ENCODE peak calls at places on chromosomes 3 and 15, in eight cellular contexts. E is heart left ventricle, J is thoracic aorta, V is thyroid gland, X is neural crest cell, A is PC-9, R is astrocyte of the cerebellum, S is RWPE1. N is an unnamed sample.

GRCh38 chr3:58351920-58352319 is 19.2 kb downstream of the PXK start:
- DNase-seq in J (no peak), S (no peak), A (no peak), E (no peak), R (no peak), X (no peak), V (peak; percentile 36), N (peak; percentile 19)

GRCh38 chr3:45120615-45121158 is 25.5 kb downstream of the CDCP1 start:
- DNase-seq in R (no peak), E (no peak), J (no peak), V (no peak), S (no peak), A (no peak), X (no peak), N (no peak)

GRCh38 chr15:95577911-95578310 is 752.6 kb upstream of the NR2F2 start:
- DNase-seq in R (no peak), E (no peak), J (no peak), X (no peak), V (no peak), S (no peak), A (no peak), N (no peak)

GRCh38 chr3:81951106-81951505 is 189.7 kb upstream of the GBE1 start:
- DNase-seq in A (no peak), R (no peak), S (no peak), X (no peak), V (no peak), J (no peak), E (no peak), N (no peak)

GRCh38 chr15:23467110-23467600 is 20.1 kb upstream of the GOLGA6L2 start:
- DNase-seq in E (no peak), A (no peak), S (peak; percentile 36), J (no peak), V (no peak), R (peak; percentile 6), X (no peak), N (no peak)

GRCh38 chr3:59320080-59320479 is 270.3 kb upstream of the CFAP20DC start:
- DNase-seq in A (no peak), J (no peak), R (no peak), S (no peak), X (no peak), V (no peak), E (no peak), N (no peak)

GRCh38 chr3:101850327-101851048 is 1.2 kb downstream of the NFKBIZ start:
- DNase-seq in R (peak; percentile 78), V (no peak), J (no peak), S (no peak), X (no peak), E (no peak), A (no peak), N (no peak)

GRCh38 chr3:175940881-175941280 is 1081.7 kb downstream of the NAALADL2 start:
- DNase-seq in J (no peak), R (no peak), S (no peak), A (peak; percentile 14), V (no peak), X (no peak), E (no peak), N (peak; percentile 58)

GRCh38 chr3:119500265-119500664 is 1.9 kb downstream of the TIMMDC1 start:
- DNase-seq in R (no peak), J (no peak), X (no peak), S (no peak), E (no peak), A (no peak), V (no peak), N (no peak)

GRCh38 chr3:23919628-23920027 is 2.7 kb downstream of the RPL15 start:
- DNase-seq in E (no peak), V (no peak), S (no peak), X (no peak), J (no peak), A (no peak), R (no peak), N (no peak)

GRCh38 chr3:49133226-49133951 is 539 bp upstream of the LAMB2 start:
- DNase-seq in A (peak; percentile 85), V (peak; percentile 88), X (peak; percentile 69), R (peak; percentile 76), J (peak; percentile 34), E (peak; percentile 91), S (peak; percentile 60), N (peak; percentile 84)

GRCh38 chr3:157442729-157443128 is 6.1 kb downstream of the PTX3 start:
- DNase-seq in S (no peak), X (no peak), A (no peak), V (peak; percentile 4), R (no peak), J (no peak), E (no peak), N (no peak)

GRCh38 chr15:65903296-65904073 is 34.2 kb downstream of the RAB11A start:
- DNase-seq in J (no peak), X (no peak), E (no peak), V (no peak), R (no peak), S (no peak), A (no peak), N (no peak)

GRCh38 chr3:30934208-30934550 is 39.7 kb upstream of the GADL1 start:
- DNase-seq in J (no peak), S (peak; percentile 5), V (no peak), X (no peak), E (no peak), A (no peak), R (peak; percentile 48), N (no peak)

GRCh38 chr3:33441322-33441976 is 1.2 kb upstream of the UBP1 start:
- DNase-seq in X (no peak), V (peak; percentile 63), E (no peak), A (no peak), S (no peak), J (peak; percentile 28), R (no peak), N (no peak)

GRCh38 chr3:32564195-32564594 is 6.5 kb downstream of the DYNC1LI1 start:
- DNase-seq in J (no peak), R (no peak), X (no peak), S (no peak), E (no peak), A (no peak), V (no peak), N (no peak)

GRCh38 chr3:187281191-187281714 is 10.3 kb downstream of the MASP1 start:
- DNase-seq in J (no peak), R (no peak), A (no peak), X (no peak), E (no peak), S (no peak), V (no peak), N (no peak)

GRCh38 chr15:101057841-101058407 is 138.8 kb downstream of the LRRK1 start:
- DNase-seq in V (no peak), S (no peak), J (no peak), R (no peak), E (no peak), A (no peak), X (peak; percentile 0), N (no peak)

GRCh38 chr3:170751083-170751893 is 118.7 kb downstream of the RPL22L1 start:
- DNase-seq in S (peak; percentile 66), E (peak; percentile 28), X (no peak), J (peak; percentile 47), V (peak; percentile 43), A (peak; percentile 85), R (peak; percentile 90), N (no peak)

GRCh38 chr3:173584093-173584833 is 186.7 kb downstream of the NLGN1 start:
- DNase-seq in R (peak; percentile 29), E (no peak), V (peak; percentile 23), X (peak; percentile 53), S (peak; percentile 15), J (no peak), A (peak; percentile 56), N (peak; percentile 51)

GRCh38 chr3:152849996-152850578 is 15.2 kb downstream of the P2RY1 start:
- DNase-seq in J (no peak), R (no peak), X (no peak), A (no peak), S (no peak), V (no peak), E (no peak), N (no peak)

GRCh38 chr3:127775398-127776109 is 46.8 kb downstream of the MGLL start:
- DNase-seq in X (peak; percentile 14), E (peak; percentile 68), S (no peak), A (no peak), J (no peak), R (no peak), V (no peak), N (peak; percentile 76)

GRCh38 chr15:66211670-66212455 is 41.7 kb downstream of the MEGF11 start:
- DNase-seq in J (no peak), X (no peak), R (no peak), E (no peak), V (no peak), A (no peak), S (no peak), N (no peak)

DNA sequence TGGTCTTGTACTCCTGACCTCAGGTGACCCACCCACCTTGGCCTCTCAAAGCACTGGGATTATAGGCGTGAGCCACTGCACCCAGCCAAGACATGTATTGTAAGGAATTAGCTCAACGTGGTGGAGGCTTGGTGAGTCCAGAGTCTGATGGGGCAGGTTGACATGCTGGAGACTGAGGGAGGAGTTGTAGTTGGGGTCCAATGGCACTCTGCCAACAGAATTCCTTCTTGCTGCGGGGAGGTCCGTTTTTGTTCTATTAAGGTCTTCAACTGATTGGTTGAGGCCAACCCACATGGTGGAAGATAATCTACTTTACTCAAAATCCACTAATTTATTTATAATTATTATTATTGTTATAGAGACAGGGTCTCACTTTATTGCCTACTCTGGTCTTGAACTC is 30.1 kb downstream of the PLA2G4D start:
- DNase-seq in R (no peak), S (no peak), X (no peak), E (no peak), A (no peak), V (no peak), J (no peak), N (no peak)
- TF ChIP-seq CTCF in R (no peak), S (no peak), X (no peak), E (no peak), A (no peak), V (no peak), J (no peak), N (no peak)

GRCh38 chr3:196563721-196564225 is 4.6 kb downstream of the WDR53 start:
- DNase-seq in A (peak; percentile 31), R (peak; percentile 31), X (no peak), S (peak; percentile 87), E (no peak), V (no peak), J (no peak), N (no peak)
- TF ChIP-seq CTCF in A (no peak), R (no peak), X (no peak), S (no peak), E (no peak), V (no peak), J (no peak), N (no peak)

DNA sequence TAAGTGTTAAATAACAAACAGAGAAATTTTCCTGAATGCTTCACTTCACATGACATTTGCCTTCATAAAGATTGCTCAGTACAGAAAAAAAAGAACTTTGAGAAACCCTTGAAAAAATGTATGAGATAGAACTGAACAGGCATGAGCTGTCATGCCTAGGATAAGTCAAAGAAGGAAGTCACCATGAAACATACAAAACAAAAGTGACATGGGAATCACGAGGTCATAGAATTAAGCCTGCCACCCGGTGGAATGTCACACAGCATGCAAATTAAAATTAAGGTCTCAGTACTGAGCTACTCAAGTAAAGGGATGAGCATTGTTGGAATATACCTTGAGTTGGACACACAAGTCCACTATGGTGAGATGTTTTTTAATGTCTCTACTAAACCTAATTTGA is 652.5 kb upstream of the NECTIN3 start:
- DNase-seq in E (no peak), S (no peak), V (no peak), A (no peak), J (no peak), X (no peak), R (no peak), N (no peak)
- TF ChIP-seq CTCF in E (no peak), S (no peak), V (no peak), A (no peak), J (no peak), X (no peak), R (no peak), N (no peak)

GRCh38 chr15:37095993-37096877 is 4.1 kb downstream of the MEIS2 start:
- DNase-seq in J (no peak), E (no peak), R (no peak), X (no peak), V (no peak), A (no peak), S (no peak), N (no peak)
- TF ChIP-seq CTCF in J (no peak), E (no peak), R (no peak), X (no peak), V (no peak), A (no peak), S (no peak), N (no peak)

N was measured in glutamatergic neuron.